ENCODE peak calls at places on chromosomes 1 and 21, in four cellular contexts. One of them, this sample, is unnamed. For H3K79me2, the result is how much of the 10 kb centered on the place peaks cover.

GRCh38 chr1:52686830-52687229 is 11.3 kb downstream of the COA7 start:
- DNase-seq in keratinocyte: no peak
- DNase-seq in OCI-LY7: no peak
- DNase-seq in GM12878: no peak
- DNase-seq in this sample: no peak

GRCh38 chr1:107415241-107415640 is 274.4 kb downstream of the NTNG1 start:
- DNase-seq in keratinocyte: no peak
- DNase-seq in OCI-LY7: no peak
- DNase-seq in GM12878: no peak
- DNase-seq in this sample: no peak

GRCh38 chr1:149978547-149979023 is 31.9 kb downstream of the OTUD7B start:
- DNase-seq in keratinocyte: no peak
- DNase-seq in OCI-LY7: no peak
- DNase-seq in GM12878: no peak
- DNase-seq in this sample: no peak

GRCh38 chr1:169060010-169060722 is 46.3 kb upstream of the ATP1B1 start:
- DNase-seq in keratinocyte: peak
- DNase-seq in OCI-LY7: no peak
- DNase-seq in GM12878: no peak
- DNase-seq in this sample: no peak

GRCh38 chr1:240608707-240609106 is 3.2 kb downstream of the GREM2 start:
- DNase-seq in keratinocyte: no peak
- DNase-seq in OCI-LY7: peak
- DNase-seq in GM12878: no peak
- DNase-seq in this sample: no peak

GRCh38 chr1:80582980-80583379 is 1217.8 kb upstream of the ADGRL2 start:
- DNase-seq in keratinocyte: no peak
- DNase-seq in OCI-LY7: no peak
- DNase-seq in GM12878: no peak
- DNase-seq in this sample: no peak

GRCh38 chr21:39676054-39676771 is 63.5 kb downstream of the B3GALT5 start:
- DNase-seq in keratinocyte: no peak
- DNase-seq in OCI-LY7: no peak
- DNase-seq in GM12878: peak
- DNase-seq in this sample: no peak

GRCh38 chr1:197184190-197184589 is 37.7 kb upstream of the ASPM start:
- DNase-seq in keratinocyte: no peak
- DNase-seq in OCI-LY7: no peak
- DNase-seq in GM12878: no peak
- DNase-seq in this sample: no peak

GRCh38 chr1:14681182-14681581 is 82.7 kb downstream of the KAZN start:
- DNase-seq in keratinocyte: no peak
- DNase-seq in OCI-LY7: no peak
- DNase-seq in GM12878: no peak
- DNase-seq in this sample: peak

GRCh38 chr1:93779540-93780121 is 98.0 kb upstream of the BCAR3 start:
- DNase-seq in keratinocyte: peak
- DNase-seq in OCI-LY7: no peak
- DNase-seq in GM12878: no peak
- DNase-seq in this sample: peak

GRCh38 chr1:168507828-168508227 is 36.0 kb downstream of the XCL2 start:
- DNase-seq in keratinocyte: no peak
- DNase-seq in OCI-LY7: no peak
- DNase-seq in GM12878: no peak
- DNase-seq in this sample: no peak

GRCh38 chr1:164320780-164321683 is 238.0 kb upstream of the PBX1 start:
- DNase-seq in keratinocyte: no peak
- DNase-seq in OCI-LY7: no peak
- DNase-seq in GM12878: no peak
- DNase-seq in this sample: no peak

GRCh38 chr1:31648190-31648589 is 3.5 kb upstream of the PEF1 start:
- DNase-seq in keratinocyte: no peak
- DNase-seq in OCI-LY7: no peak
- DNase-seq in GM12878: no peak
- DNase-seq in this sample: no peak

GRCh38 chr1:215717677-215718076 is 150.6 kb downstream of the KCTD3 start:
- DNase-seq in keratinocyte: no peak
- DNase-seq in OCI-LY7: no peak
- DNase-seq in GM12878: no peak
- DNase-seq in this sample: no peak

GRCh38 chr1:77347646-77348045 is 65.8 kb downstream of the AK5 start:
- DNase-seq in keratinocyte: peak
- DNase-seq in OCI-LY7: no peak
- DNase-seq in GM12878: no peak
- DNase-seq in this sample: peak

GRCh38 chr1:178361847-178362246 is 134.9 kb downstream of the CLEC20A start:
- DNase-seq in keratinocyte: no peak
- DNase-seq in OCI-LY7: peak
- DNase-seq in GM12878: no peak
- DNase-seq in this sample: no peak

DNA sequence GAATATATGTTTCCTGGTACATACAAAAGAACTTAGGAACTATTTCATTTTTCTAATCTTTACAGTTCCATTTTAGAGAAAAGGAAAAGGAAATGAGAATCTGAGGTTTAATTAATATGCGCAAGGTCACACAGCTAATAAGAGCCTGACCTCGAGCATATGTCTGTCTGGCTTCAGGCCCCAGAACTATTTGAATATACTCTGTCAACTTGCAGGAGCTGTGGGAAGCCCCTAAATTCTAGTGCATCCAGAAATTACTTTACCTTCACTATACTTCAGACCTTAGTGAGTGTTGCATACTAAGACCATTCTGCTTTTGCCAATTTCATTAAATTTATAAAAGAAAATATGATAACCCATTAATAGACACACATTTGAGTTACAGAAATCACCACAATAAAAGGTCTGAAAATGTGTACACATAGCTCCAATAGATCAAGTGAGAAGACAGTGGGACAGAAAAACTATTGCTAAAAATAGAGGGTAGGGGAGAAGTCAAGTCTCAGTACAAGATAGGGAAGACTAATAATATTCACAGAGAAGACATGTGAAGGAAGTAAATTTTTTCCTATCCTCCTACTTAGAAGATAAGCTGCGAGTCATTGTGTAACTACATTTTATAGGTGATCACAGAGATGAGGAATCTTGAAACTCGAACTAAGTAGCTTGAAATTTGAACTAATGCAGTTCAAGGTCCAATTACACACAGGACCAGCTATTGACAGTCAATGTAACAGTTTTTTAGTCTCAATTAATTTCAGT is 3.8 kb downstream of the RGS13 start:
- DNase-seq in keratinocyte: no peak
- DNase-seq in OCI-LY7: peak
- DNase-seq in GM12878: peak
- DNase-seq in this sample: peak
- H3K4me3 ChIP-seq in keratinocyte: no peak
- H3K4me3 ChIP-seq in OCI-LY7: peak
- H3K4me3 ChIP-seq in GM12878: no peak
- H3K4me3 ChIP-seq in this sample: no peak

GRCh38 chr21:34020005-34020847 is 53.2 kb upstream of the MRPS6 start:
- DNase-seq in keratinocyte: no peak
- DNase-seq in OCI-LY7: peak
- DNase-seq in GM12878: peak
- DNase-seq in this sample: no peak

GRCh38 chr21:34021726-34022125 is 51.7 kb upstream of the MRPS6 start:
- DNase-seq in keratinocyte: no peak
- DNase-seq in OCI-LY7: no peak
- DNase-seq in GM12878: no peak
- DNase-seq in this sample: no peak

GRCh38 chr21:34022557-34023335 is 50.6 kb upstream of the MRPS6 start:
- DNase-seq in keratinocyte: no peak
- DNase-seq in OCI-LY7: peak
- DNase-seq in GM12878: no peak
- DNase-seq in this sample: no peak

GRCh38 chr21:34019402-34019801 is 54.0 kb upstream of the MRPS6 start:
- DNase-seq in keratinocyte: no peak
- DNase-seq in OCI-LY7: peak
- DNase-seq in GM12878: no peak
- DNase-seq in this sample: no peak

DNA sequence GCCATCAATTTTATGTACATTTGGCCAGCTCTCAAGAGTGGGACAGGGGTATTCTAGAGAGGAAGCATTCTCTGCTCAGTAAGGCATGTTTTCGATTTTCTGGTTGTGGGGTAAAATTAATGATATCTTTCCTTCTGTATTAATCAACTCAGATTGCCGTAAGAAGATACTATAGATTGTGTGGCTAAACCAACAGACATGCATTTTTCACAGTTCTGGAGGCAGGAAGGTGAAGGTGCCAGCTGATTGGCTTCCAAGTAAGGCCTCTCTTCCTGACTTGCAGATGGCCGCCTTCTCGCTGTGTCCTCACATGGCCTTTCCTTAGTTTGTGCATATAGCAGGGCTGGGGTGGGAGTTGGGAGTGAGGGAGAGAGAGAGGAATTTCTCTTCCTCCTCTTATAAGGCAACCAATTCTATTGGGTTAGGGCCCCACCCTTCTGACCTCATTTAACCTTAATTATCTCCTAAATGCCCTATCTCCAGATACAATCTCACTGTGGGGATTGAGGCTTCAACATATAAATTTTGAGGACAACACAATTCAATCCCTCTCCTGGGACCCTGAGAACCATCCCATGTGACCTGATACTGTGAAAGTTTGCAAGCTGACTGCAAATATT is 52.3 kb upstream of the MRPS6 start:
- DNase-seq in keratinocyte: no peak
- DNase-seq in OCI-LY7: no peak
- DNase-seq in GM12878: no peak
- DNase-seq in this sample: no peak
- H2AFZ ChIP-seq in keratinocyte: no peak
- H2AFZ ChIP-seq in OCI-LY7: peak
- H2AFZ ChIP-seq in GM12878: no peak
- H2AFZ ChIP-seq in this sample: no peak

GRCh38 chr1:23366598-23366997 is 3.0 kb downstream of the ZNF436 start:
- DNase-seq in keratinocyte: no peak
- DNase-seq in OCI-LY7: no peak
- DNase-seq in GM12878: no peak
- DNase-seq in this sample: no peak
- H3K79me2 ChIP-seq in keratinocyte: under half
- H3K79me2 ChIP-seq in OCI-LY7: under half
- H3K79me2 ChIP-seq in GM12878: under half
- H3K79me2 ChIP-seq in this sample: under half

DNA sequence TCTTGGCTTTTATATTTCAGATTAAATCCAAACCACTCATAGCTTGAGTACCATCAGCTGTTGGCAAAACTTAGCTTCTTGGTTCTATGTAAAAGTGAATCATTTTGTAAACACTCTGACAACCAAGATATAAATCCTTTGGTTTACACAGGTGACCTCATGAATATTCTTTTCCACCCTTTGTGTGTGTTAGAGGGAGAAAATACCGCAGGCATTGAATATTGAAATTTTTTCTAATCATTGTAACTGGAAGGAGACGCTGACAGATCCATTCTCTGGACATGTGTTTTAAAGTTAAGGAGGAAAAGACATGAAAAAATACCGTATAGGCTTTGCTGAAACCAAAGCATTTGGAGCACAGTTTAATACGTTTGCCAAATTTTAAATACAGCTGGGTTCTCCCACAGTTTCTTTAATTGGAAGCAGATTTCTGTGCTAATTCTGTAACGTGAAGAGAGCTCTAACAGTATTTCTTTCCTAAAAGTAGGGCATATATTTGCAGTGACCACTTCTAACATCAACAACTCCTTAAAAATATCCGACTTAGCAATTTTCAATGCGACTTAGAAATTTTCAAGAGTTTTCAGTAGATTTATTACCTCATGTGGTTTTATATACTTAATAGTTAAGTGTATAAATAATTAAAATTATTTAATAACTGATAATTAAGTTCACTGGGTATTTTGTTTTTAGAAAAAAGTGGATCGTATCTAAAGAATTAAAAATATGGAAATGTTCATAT is 388.2 kb downstream of the USP25 start:
- DNase-seq in keratinocyte: no peak
- DNase-seq in OCI-LY7: no peak
- DNase-seq in GM12878: no peak
- DNase-seq in this sample: peak
- H3K4me3 ChIP-seq in keratinocyte: no peak
- H3K4me3 ChIP-seq in OCI-LY7: no peak
- H3K4me3 ChIP-seq in GM12878: no peak
- H3K4me3 ChIP-seq in this sample: peak

GRCh38 chr1:219882116-219882515 is 46.2 kb downstream of the SLC30A10 start:
- DNase-seq in keratinocyte: no peak
- DNase-seq in OCI-LY7: no peak
- DNase-seq in GM12878: no peak
- DNase-seq in this sample: no peak

GRCh38 chr1:219875860-219876259 is 52.5 kb downstream of the SLC30A10 start:
- DNase-seq in keratinocyte: no peak
- DNase-seq in OCI-LY7: no peak
- DNase-seq in GM12878: no peak
- DNase-seq in this sample: no peak

GRCh38 chr1:219871427-219872057 is 56.8 kb downstream of the SLC30A10 start:
- DNase-seq in keratinocyte: no peak
- DNase-seq in OCI-LY7: no peak
- DNase-seq in GM12878: no peak
- DNase-seq in this sample: no peak

GRCh38 chr1:219880765-219881457 is 47.4 kb downstream of the SLC30A10 start:
- DNase-seq in keratinocyte: no peak
- DNase-seq in OCI-LY7: no peak
- DNase-seq in GM12878: no peak
- DNase-seq in this sample: no peak

DNA sequence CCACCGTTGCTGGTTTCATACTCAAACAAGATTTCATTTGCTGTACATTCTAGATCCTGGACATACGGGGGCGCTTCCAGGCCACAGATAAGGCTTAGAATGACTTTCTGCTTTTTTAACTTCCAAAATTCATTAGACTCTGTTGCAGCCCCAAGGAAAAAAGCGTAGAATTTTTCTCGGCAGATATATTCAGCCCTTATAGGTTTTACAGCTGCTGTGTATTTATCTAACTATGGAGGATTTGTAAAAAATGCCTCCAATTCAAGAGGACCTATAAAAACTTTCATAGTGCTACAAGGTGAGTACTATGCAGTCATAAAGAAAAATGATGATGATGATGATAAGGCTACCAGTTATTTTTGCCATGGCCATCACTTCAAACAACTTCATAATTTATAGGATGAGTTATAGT is 51.6 kb downstream of the SLC30A10 start:
- DNase-seq in keratinocyte: no peak
- DNase-seq in OCI-LY7: no peak
- DNase-seq in GM12878: no peak
- DNase-seq in this sample: peak
- H2AFZ ChIP-seq in keratinocyte: no peak
- H2AFZ ChIP-seq in OCI-LY7: no peak
- H2AFZ ChIP-seq in GM12878: no peak
- H2AFZ ChIP-seq in this sample: no peak